ENCODE peak calls at places on chromosome 9, in four cellular contexts. E is brain microvascular endothelial cell, O is Caco-2, P is kidney. A is an unnamed sample.
A peak's percentile ranks its signal among the peaks of the same experiment; 100 is the strongest.

GRCh38 chr9:127444921-127445850 is 6.0 kb downstream of the RPL12 start:
- DNase-seq in E (no peak), O (no peak), P (peak; percentile 32), A (no peak)

GRCh38 chr9:28887188-28887884 is 1314.1 kb upstream of the C9orf72 start:
- DNase-seq in E (no peak), O (no peak), P (no peak), A (no peak)

GRCh38 chr9:14723301-14723700 is 768 bp upstream of the CER1 start:
- DNase-seq in E (no peak), O (no peak), P (no peak), A (no peak)

GRCh38 chr9:120043448-120043847 is 536.5 kb downstream of the CDK5RAP2 start:
- DNase-seq in E (no peak), O (no peak), P (no peak), A (no peak)

GRCh38 chr9:20351715-20352114 is 270.6 kb downstream of the MLLT3 start:
- DNase-seq in E (no peak), O (no peak), P (no peak), A (no peak)

GRCh38 chr9:127463382-127463781 is 12.1 kb downstream of the LRSAM1 start:
- DNase-seq in E (no peak), O (no peak), P (no peak), A (no peak)

GRCh38 chr9:111937781-111938426 is 41.3 kb downstream of the UGCG start:
- DNase-seq in E (peak; percentile 74), O (no peak), P (peak; percentile 75), A (no peak)

GRCh38 chr9:95315108-95315746 is 2.3 kb downstream of the FANCC start:
- DNase-seq in E (no peak), O (no peak), P (no peak), A (no peak)

GRCh38 chr9:98378206-98379193 is 123.1 kb upstream of the TBC1D2 start:
- DNase-seq in E (no peak), O (no peak), P (no peak), A (no peak)

GRCh38 chr9:92658611-92659010 is 11.3 kb downstream of the IPPK start:
- DNase-seq in E (no peak), O (no peak), P (peak; percentile 53), A (no peak)

GRCh38 chr9:134895849-134896833 is 15.5 kb downstream of the FCN2 start:
- DNase-seq in E (peak; percentile 84), O (no peak), P (no peak), A (no peak)

GRCh38 chr9:124222109-124222508 is 35.6 kb upstream of the NEK6 start:
- DNase-seq in E (no peak), O (no peak), P (no peak), A (no peak)

GRCh38 chr9:130938652-130939404 is at the start of gene FIBCD1:
- DNase-seq in E (no peak), O (no peak), P (peak; percentile 73), A (no peak)

GRCh38 chr9:34437006-34437925 is 21.1 kb downstream of the FAM219A start:
- DNase-seq in E (peak; percentile 62), O (peak; percentile 54), P (no peak), A (peak; percentile 36)

GRCh38 chr9:22103650-22104575 is 94.8 kb upstream of the CDKN2B start:
- DNase-seq in E (peak; percentile 89), O (no peak), P (no peak), A (no peak)

GRCh38 chr9:5642170-5642569 is 13.3 kb downstream of the RIC1 start:
- DNase-seq in E (no peak), O (no peak), P (no peak), A (no peak)

GRCh38 chr9:105064248-105065118 is 136.5 kb upstream of the ABCA1 start:
- DNase-seq in E (peak; percentile 97), O (peak; percentile 92), P (peak; percentile 95), A (peak; percentile 99)

GRCh38 chr9:136488247-136489214 is 5.7 kb upstream of the SEC16A start:
- DNase-seq in E (peak; percentile 8), O (peak; percentile 73), P (peak; percentile 85), A (no peak)

GRCh38 chr9:37840560-37841194 is 40.1 kb downstream of the DCAF10 start:
- DNase-seq in E (peak; percentile 82), O (no peak), P (no peak), A (peak; percentile 25)

GRCh38 chr9:135085830-135086546 is 1.5 kb upstream of the OLFM1 start:
- DNase-seq in E (peak; percentile 52), O (peak; percentile 75), P (peak; percentile 93), A (no peak)

GRCh38 chr9:82332018-82332773 is 343.6 kb downstream of the SPATA31D1 start:
- DNase-seq in E (peak; percentile 61), O (no peak), P (no peak), A (no peak)

GRCh38 chr9:97935291-97935690 is 2.7 kb downstream of the HEMGN start:
- DNase-seq in E (no peak), O (no peak), P (no peak), A (no peak)

GRCh38 chr9:117723986-117724654 is 19.9 kb downstream of the TLR4 start:
- DNase-seq in E (no peak), O (no peak), P (peak; percentile 47), A (no peak)

GRCh38 chr9:134318941-134319305 is 7.3 kb upstream of the RXRA start:
- DNase-seq in E (no peak), O (no peak), P (peak; percentile 61), A (no peak)

GRCh38 chr9:125747765-125748510 is 765 bp downstream of the PBX3 start:
- DNase-seq in E (no peak), O (no peak), P (peak; percentile 85), A (no peak)

GRCh38 chr9:105632807-105633206 is 29.4 kb upstream of the TAL2 start:
- DNase-seq in E (no peak), O (no peak), P (no peak), A (no peak)

GRCh38 chr9:7298123-7298522 is 501.5 kb downstream of the DMAC1 start:
- DNase-seq in E (no peak), O (no peak), P (no peak), A (no peak)

GRCh38 chr9:127870887-127871286 is 6.6 kb downstream of the AK1 start:
- DNase-seq in E (no peak), O (no peak), P (no peak), A (no peak)

GRCh38 chr9:91843093-91843492 is 106.9 kb downstream of the ROR2 start:
- DNase-seq in E (no peak), O (no peak), P (no peak), A (no peak)

GRCh38 chr9:134843740-134844139 is 36.9 kb upstream of the FCN2 start:
- DNase-seq in E (no peak), O (no peak), P (peak; percentile 49), A (no peak)

GRCh38 chr9:134253596-134254205 is 72.6 kb upstream of the RXRA start:
- DNase-seq in E (no peak), O (no peak), P (no peak), A (no peak)

GRCh38 chr9:35675732-35676392 is 2.1 kb downstream of the CA9 start:
- DNase-seq in E (no peak), O (no peak), P (peak; percentile 86), A (no peak)

GRCh38 chr9:132075853-132076252 is 3.8 kb downstream of the MED27 start:
- DNase-seq in E (no peak), O (no peak), P (no peak), A (no peak)

GRCh38 chr9:132074736-132075135 is 4.9 kb downstream of the MED27 start:
- DNase-seq in E (peak; percentile 69), O (no peak), P (no peak), A (no peak)

GRCh38 chr9:132068604-132069003 is 11.1 kb downstream of the MED27 start:
- DNase-seq in E (no peak), O (no peak), P (no peak), A (no peak)

GRCh38 chr9:132069046-132069898 is 10.4 kb downstream of the MED27 start:
- DNase-seq in E (peak; percentile 41), O (no peak), P (no peak), A (no peak)

GRCh38 chr9:132071847-132072507 is 7.7 kb downstream of the MED27 start:
- DNase-seq in E (no peak), O (no peak), P (no peak), A (no peak)
- H3K4me3 ChIP-seq in E (no peak overlapping the region), O (no peak overlapping the region), P (no peak overlapping the region), A (no peak overlapping the region)

DNA sequence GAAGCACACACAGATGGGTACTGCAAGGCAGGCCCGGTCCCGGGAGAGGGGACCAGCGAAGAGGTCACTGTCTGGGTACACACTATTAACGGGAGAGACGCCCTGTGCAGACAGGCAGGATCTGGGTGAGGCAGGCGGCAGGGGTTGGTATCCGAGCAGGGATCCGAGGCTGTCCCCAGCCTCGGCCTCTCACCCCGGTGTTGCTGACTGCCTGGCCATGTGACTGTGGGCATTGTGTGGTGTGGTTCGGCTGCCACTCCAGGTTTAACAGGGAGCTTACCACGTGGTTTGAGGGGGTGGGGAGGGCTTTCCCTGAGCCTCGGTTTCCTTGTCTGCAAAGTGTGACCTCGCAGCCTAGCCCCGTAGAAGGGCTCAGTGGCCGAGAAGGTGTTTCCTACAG is 11.1 kb upstream of the RALGDS start:
- DNase-seq in E (no peak), O (no peak), P (peak; percentile 73), A (no peak)
- H3K4me3 ChIP-seq in E (no peak overlapping the region), O (no peak overlapping the region), P (no peak overlapping the region), A (no peak overlapping the region)

GRCh38 chr9:109414125-109414785 is 83.9 kb downstream of the PTPN3 start:
- DNase-seq in E (no peak), O (no peak), P (no peak), A (no peak)
- H3K4me3 ChIP-seq in E (no peak overlapping the region), O (no peak overlapping the region), P (no peak overlapping the region), A (no peak overlapping the region)

DNA sequence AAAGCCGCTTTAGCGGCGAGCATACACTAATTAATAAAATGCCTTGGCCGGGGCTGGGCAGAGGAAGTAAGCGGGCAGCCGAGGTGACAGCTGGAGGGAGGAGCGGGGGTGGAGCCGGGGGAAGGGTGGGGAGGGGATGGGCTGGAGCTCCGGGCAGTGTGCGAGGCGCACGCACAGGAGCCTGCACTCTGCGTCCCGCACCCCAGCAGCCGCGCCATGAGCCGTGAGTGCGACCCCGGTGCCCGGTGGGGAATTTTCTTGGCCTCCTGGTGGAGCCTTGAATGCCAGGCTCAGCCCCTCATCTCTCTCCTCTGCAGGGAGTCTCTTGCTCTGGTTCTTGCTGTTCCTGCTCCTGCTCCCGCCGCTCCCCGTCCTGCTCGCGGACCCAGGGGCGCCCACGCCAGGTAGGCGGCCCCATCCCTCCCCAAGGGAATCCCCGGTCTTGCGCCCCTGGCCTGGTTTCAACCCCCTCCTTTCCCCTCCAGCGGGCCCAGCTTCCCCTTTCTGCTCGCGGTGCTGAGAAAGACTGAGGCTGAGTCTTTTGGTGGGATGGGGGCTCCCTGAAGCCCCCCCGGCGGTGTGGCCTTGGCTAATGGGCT is at the start of gene PTGS1:
- DNase-seq in E (no peak), O (no peak), P (peak; percentile 76), A (no peak)
- H3K4me3 ChIP-seq in E (peak within 1 kb of the TSS; percentile 50), O (no peak within 1 kb of the TSS), P (peak within 1 kb of the TSS; percentile 29), A (peak within 1 kb of the TSS; percentile 31)

GRCh38 chr9:109893222-109893621 is 113.2 kb downstream of the PALM2AKAP2 start:
- DNase-seq in E (peak; percentile 50), O (no peak), P (no peak), A (no peak)
- H3K4me3 ChIP-seq in E (no peak overlapping the region), O (no peak overlapping the region), P (no peak overlapping the region), A (no peak overlapping the region)

GRCh38 chr9:133146746-133147411 is 16.8 kb downstream of the GBGT1 start:
- DNase-seq in E (no peak), O (no peak), P (no peak), A (no peak)
- H3K4me3 ChIP-seq in E (no peak overlapping the region), O (no peak overlapping the region), P (no peak overlapping the region), A (no peak overlapping the region)

A was measured in retinal pigment epithelial cell.